ENCODE peak calls at places on chromosome 19, in eight cellular contexts. B is cardiac muscle cell; P is cardiac fibroblast; H is CD8-positive, alpha-beta T cell; W is aorta; Q is GM06990; A is A549; X is K562. E is an unnamed sample.
A peak's percentile ranks its signal among the peaks of the same experiment; 100 is the strongest.

GRCh38 chr19:35505956-35506355 is 7.5 kb downstream of the DMKN start:
- DNase-seq in X (no peak), B (no peak), P (no peak), W (no peak), A (no peak), H (no peak), Q (no peak), E (no peak)

GRCh38 chr19:7417671-7418324 is 69.1 kb downstream of the ARHGEF18 start:
- DNase-seq in B (no peak), Q (no peak), H (no peak), A (no peak), X (peak; percentile 15), P (peak; percentile 66), W (no peak), E (no peak)

GRCh38 chr19:18456974-18457373 is 19.0 kb upstream of the ISYNA1 start:
- DNase-seq in B (no peak), A (no peak), P (no peak), H (no peak), Q (no peak), X (no peak), W (peak; percentile 81), E (no peak)

GRCh38 chr19:11418518-11419506 is at the start of gene RGL3:
- DNase-seq in W (peak; percentile 78), A (no peak), B (no peak), X (no peak), P (no peak), H (no peak), Q (no peak), E (no peak)

GRCh38 chr19:507286-508203 is at the start of gene TPGS1:
- DNase-seq in W (peak; percentile 83), H (peak; percentile 84), P (peak; percentile 75), B (peak; percentile 100), Q (peak; percentile 88), A (peak; percentile 75), X (peak; percentile 88), E (no peak)

GRCh38 chr19:22532388-22533310 is 101.5 kb upstream of the ZNF492 start:
- DNase-seq in P (no peak), X (no peak), A (no peak), Q (no peak), W (peak; percentile 94), H (no peak), B (peak; percentile 24), E (no peak)

GRCh38 chr19:8158411-8159074 is 9.2 kb upstream of the FBN3 start:
- DNase-seq in A (peak; percentile 81), H (peak; percentile 58), Q (peak; percentile 61), W (no peak), B (peak; percentile 92), P (peak; percentile 88), X (peak; percentile 88), E (peak; percentile 25)

GRCh38 chr19:17877696-17878095 is 6.0 kb downstream of the SLC5A5 start:
- DNase-seq in A (no peak), B (no peak), H (no peak), P (no peak), X (no peak), Q (no peak), W (no peak), E (no peak)

GRCh38 chr19:480016-480855 is 16.1 kb upstream of the MADCAM1 start:
- DNase-seq in W (peak; percentile 84), H (peak; percentile 66), Q (no peak), P (peak; percentile 72), B (peak; percentile 58), X (peak; percentile 79), A (peak; percentile 70), E (no peak)

DNA sequence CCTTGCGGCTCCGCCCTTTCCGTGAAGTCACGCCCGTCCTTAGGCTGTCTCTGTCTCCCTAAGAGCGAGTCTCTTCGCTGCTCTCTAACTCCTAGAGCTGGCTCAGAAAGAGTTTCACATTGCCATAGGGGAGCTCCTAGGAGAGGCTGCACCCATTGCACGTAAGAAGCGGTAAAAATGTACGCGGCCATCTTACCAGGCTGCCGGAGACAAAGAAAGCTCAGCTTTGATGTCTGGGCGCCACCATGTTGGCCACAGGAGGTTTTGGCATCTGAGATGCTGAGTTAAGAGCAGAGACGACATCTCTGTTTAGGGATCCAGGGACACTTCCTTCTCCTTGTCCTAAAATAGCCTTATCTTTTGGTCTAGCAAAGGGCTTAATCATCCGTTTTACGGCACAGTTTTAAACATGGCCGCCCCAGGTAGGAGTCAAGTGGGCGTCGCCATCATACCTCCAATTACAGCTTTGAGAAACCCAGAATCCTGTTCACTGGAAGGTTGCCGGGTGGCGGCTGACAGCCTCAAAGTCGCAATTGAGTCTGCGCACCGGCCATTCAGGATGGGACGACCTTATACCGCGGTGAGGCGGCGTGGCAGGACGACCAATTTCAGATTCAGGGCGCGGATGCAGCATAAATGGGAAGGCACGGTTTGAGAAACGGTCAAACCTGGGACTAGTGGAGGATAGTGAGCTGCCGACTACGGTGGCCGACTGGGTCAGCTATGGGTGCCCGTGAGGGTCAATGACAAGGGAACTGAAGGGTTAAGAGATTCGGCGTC is at the start of gene ZNF793:
- DNase-seq in X (no peak), B (peak; percentile 90), H (peak; percentile 85), Q (peak; percentile 90), A (peak; percentile 21), W (peak; percentile 83), P (peak; percentile 85), E (peak; percentile 52)
- H3K4me3 ChIP-seq in X (peak within 1 kb of the TSS; percentile 27), B (peak within 1 kb of the TSS; percentile 79), H (peak within 1 kb of the TSS; percentile 86), Q (peak within 1 kb of the TSS; percentile 89), A (peak within 1 kb of the TSS; percentile 20), W (peak within 1 kb of the TSS; percentile 63), P (peak within 1 kb of the TSS; percentile 64), E (peak within 1 kb of the TSS; percentile 78)

DNA sequence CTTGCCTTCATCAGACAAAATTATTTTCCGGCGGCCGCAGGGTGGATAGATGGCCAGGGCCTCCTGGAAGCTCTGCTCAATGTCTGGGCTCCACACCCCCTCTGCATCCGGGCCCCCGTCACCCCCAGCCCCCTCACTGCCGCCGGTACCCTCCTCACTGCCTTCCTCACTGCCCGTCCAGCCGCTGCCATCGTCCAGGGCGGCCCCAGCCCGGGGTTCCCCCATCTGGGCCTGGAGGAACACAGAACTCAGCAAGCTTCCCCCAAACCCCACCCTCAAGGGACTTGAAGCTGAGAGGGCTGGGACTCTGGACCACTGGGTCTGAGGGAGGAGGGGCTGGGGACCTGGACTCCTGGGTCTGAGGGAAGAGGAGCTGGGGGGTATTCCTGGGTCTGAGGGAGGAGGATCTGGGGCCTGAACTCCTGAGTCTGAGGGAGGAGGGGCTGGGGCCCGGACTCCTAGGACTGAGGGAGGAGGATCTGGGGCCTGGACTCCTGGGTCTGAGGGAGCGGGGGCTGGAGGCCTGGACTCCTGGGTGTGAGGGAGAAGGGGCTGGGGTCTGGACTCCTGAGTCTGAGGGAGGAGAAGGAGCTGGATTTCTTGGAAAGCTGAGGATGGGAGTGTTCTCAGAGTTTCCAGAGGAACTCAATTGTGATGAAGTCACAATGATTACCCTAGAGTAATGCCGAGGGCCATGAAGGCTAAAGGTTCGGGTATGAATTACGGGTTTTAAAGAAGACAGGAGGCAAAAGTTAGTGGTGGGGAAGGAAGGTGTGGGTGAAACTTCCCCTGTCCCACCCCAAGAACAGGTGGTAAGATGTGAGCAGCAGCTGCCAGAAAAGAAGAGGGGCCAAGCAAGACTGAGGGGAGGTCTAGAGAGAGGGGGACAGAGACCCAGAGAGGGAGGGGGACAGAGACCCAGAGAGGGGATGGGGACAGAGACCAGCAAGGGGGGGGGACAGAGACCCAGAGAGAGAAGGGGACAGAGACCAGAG is 2.1 kb downstream of the TEAD2 start:
- DNase-seq in P (no peak), A (no peak), X (no peak), H (no peak), Q (no peak), W (no peak), B (peak; percentile 13), E (no peak)
- H3K4me3 ChIP-seq in P (peak overlapping the region; percentile 93), A (no peak overlapping the region), X (no peak overlapping the region), H (no peak overlapping the region), Q (no peak overlapping the region), W (no peak overlapping the region), B (peak overlapping the region; percentile 73), E (peak overlapping the region; percentile 92)

GRCh38 chr19:45899919-45900589 is 2.4 kb downstream of the MYPOP start:
- DNase-seq in Q (no peak), P (no peak), X (no peak), A (no peak), B (no peak), H (no peak), W (no peak), E (no peak)

GRCh38 chr19:45901432-45901903 is 945 bp downstream of the MYPOP start:
- DNase-seq in W (peak; percentile 76), B (peak; percentile 67), P (peak; percentile 39), X (no peak), H (peak; percentile 52), A (no peak), Q (no peak), E (no peak)

GRCh38 chr19:45899253-45899652 is 3.2 kb downstream of the MYPOP start:
- DNase-seq in H (no peak), Q (no peak), B (no peak), P (no peak), W (no peak), A (no peak), X (no peak), E (no peak)

GRCh38 chr19:45901912-45902650 is at the start of gene MYPOP:
- DNase-seq in X (no peak), W (no peak), B (no peak), P (no peak), H (no peak), Q (no peak), A (no peak), E (no peak)

DNA sequence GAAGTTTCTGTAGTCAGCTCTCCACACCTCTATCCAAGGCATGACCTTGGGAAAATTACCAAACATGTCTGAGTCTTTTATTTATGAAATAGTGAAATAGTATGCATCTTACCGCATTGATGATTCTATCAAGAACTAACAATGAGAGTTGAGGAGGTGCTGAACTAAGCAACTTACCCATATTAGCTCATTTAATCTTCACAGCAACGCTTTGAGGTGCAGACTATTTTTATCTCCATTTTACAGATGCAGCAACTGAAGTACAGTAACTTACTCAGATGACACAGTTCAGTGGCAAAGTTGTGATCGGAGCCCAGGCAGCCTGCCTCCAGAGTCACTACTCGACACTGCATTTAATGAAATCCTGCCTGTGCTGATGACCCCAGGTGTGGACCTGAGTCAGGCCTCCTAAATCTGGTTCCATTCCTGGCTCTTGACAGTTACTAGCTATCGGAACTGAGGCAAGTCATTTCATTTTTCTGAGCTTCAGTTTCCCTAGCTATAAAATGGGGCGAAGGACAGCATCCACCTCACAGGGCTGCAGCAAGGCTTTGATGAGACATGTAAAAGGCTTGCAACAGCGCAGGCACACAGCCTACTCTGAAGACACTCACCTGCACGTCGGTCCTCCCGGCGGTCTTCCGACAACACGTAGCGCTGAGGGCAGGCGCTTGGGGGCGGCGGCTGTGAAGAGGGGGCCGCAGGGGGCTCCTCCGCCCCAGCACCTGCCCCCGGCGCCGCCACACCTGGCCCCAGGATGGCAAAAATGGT is 1.6 kb downstream of the MYPOP start:
- DNase-seq in B (no peak), W (no peak), A (no peak), Q (no peak), P (no peak), H (no peak), X (peak; percentile 56), E (no peak)
- H3K4me3 ChIP-seq in B (peak overlapping the region; percentile 61), W (peak overlapping the region; percentile 68), A (peak overlapping the region; percentile 78), Q (peak overlapping the region; percentile 84), P (peak overlapping the region; percentile 48), H (peak overlapping the region; percentile 76), X (peak overlapping the region; percentile 52), E (peak overlapping the region; percentile 83)

GRCh38 chr19:13834308-13834790 is 39.1 kb downstream of the ZSWIM4 start:
- DNase-seq in Q (no peak), H (no peak), B (peak; percentile 47), X (no peak), P (peak; percentile 76), W (no peak), A (peak; percentile 87), E (no peak)
- H3K4me3 ChIP-seq in Q (no peak overlapping the region), H (no peak overlapping the region), B (no peak overlapping the region), X (no peak overlapping the region), P (no peak overlapping the region), W (no peak overlapping the region), A (peak overlapping the region; percentile 6), E (no peak overlapping the region)

E was measured in skeletal muscle cell.